ENCODE peak calls at places on chromosomes 13 and 19, in six cellular contexts. R is H9, I is IMR-90, D is H1, B is trophoblast cell, A is mesenchymal stem cell. O is an unnamed sample.

GRCh38 chr13:43878897-43879322 is 630 bp downstream of the CCDC122 start:
- DNase-seq in A (peak), B (peak), I (peak), D (no peak), R (peak), O (no peak)

GRCh38 chr13:109211616-109212015 is 574.8 kb downstream of the IRS2 start:
- DNase-seq in B (peak), I (no peak), D (no peak), A (no peak), R (no peak), O (no peak)

GRCh38 chr13:83219832-83220231 is 662.4 kb downstream of the SLITRK1 start:
- DNase-seq in R (no peak), D (no peak), I (no peak), B (no peak), A (no peak), O (no peak)

GRCh38 chr19:55257461-55258411 is 1.1 kb downstream of the PPP6R1 start:
- DNase-seq in I (peak), R (no peak), A (peak), B (peak), D (no peak), O (no peak)

GRCh38 chr19:51448011-51448744 is 10.1 kb downstream of the SIGLEC8 start:
- DNase-seq in I (no peak), D (no peak), R (no peak), A (no peak), B (no peak), O (no peak)

GRCh38 chr19:51016798-51017683 is 2.5 kb downstream of the KLK10 start:
- DNase-seq in I (peak), D (peak), A (peak), R (peak), B (peak), O (peak)

GRCh38 chr19:40471111-40471510 is 4.3 kb downstream of the SPTBN4 start:
- DNase-seq in I (no peak), D (no peak), R (no peak), B (no peak), A (no peak), O (no peak)

GRCh38 chr19:41904118-41904870 is 21.3 kb downstream of the ARHGEF1 start:
- DNase-seq in D (no peak), R (no peak), B (no peak), I (no peak), A (no peak), O (no peak)

GRCh38 chr13:47126432-47126831 is 229.6 kb upstream of the HTR2A start:
- DNase-seq in A (peak), R (no peak), B (no peak), D (no peak), I (no peak), O (no peak)

GRCh38 chr19:8552810-8553209 is 24.4 kb downstream of the MYO1F start:
- DNase-seq in A (no peak), R (peak), I (peak), B (peak), D (peak), O (no peak)

GRCh38 chr19:10871711-10872550 is 578 bp downstream of the CARM1 start:
- DNase-seq in D (no peak), A (peak), I (no peak), B (peak), R (no peak), O (no peak)
- H2BK120ac ChIP-seq in D (no peak), A (peak), I (no peak), B (peak), R (no peak), O (no peak)

DNA sequence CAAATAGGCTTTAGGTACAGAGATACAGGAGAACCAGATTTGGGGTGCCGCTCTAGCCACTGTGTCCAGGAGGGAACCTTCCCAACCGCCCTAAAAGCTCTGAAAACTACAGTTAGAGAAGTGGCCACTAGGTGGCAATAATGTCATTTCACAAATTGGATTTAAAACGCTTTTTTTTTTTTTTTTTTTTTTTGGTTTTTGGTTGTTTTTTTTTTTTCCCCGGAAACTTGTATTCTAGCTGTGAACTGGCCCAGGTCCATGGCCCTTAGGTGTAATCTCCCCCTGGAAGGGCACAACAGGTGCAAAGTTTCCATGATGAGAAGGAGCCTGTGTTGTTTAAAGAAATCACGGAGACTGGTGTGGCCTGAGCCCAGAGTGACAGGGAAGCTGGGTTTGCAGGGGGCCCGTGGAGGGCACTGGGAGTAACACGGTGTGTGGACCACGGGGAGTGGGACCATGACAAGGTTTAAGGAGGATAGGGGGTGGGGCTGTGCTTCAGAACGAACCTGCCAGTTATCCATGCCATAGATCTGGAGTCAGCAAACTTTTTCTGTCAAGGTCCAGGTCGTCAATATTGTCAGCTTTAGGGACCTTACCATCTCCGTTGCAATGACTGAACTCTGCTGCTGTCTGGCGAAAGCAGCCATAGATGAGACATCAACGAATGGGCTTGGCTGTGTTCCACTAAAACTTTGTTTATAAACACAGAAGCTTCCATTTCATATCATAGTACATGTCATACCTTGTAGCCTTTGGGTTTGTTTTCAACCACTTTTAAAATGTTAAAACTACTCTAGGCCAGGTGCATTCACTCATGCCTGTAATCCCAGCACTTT is 10.1 kb downstream of the OR1I1 start:
- DNase-seq in D (no peak), A (peak), I (peak), B (peak), R (peak), O (peak)
- H2AFZ ChIP-seq in D (peak), A (no peak), I (no peak), B (no peak), R (no peak), O (peak)

GRCh38 chr13:98575009-98575866 is 1.7 kb downstream of the STK24 start:
- DNase-seq in D (no peak), A (peak), I (no peak), R (no peak), B (no peak), O (no peak)

GRCh38 chr13:98577823-98578285 is 947 bp upstream of the STK24 start:
- DNase-seq in B (no peak), D (no peak), R (no peak), I (no peak), A (no peak), O (peak)

GRCh38 chr13:98576963-98577822 is at the start of gene STK24:
- DNase-seq in B (peak), D (no peak), A (peak), R (peak), I (peak), O (peak)

GRCh38 chr13:98575876-98576214 is 1.1 kb downstream of the STK24 start:
- DNase-seq in B (no peak), R (no peak), A (no peak), I (no peak), D (no peak), O (no peak)

DNA sequence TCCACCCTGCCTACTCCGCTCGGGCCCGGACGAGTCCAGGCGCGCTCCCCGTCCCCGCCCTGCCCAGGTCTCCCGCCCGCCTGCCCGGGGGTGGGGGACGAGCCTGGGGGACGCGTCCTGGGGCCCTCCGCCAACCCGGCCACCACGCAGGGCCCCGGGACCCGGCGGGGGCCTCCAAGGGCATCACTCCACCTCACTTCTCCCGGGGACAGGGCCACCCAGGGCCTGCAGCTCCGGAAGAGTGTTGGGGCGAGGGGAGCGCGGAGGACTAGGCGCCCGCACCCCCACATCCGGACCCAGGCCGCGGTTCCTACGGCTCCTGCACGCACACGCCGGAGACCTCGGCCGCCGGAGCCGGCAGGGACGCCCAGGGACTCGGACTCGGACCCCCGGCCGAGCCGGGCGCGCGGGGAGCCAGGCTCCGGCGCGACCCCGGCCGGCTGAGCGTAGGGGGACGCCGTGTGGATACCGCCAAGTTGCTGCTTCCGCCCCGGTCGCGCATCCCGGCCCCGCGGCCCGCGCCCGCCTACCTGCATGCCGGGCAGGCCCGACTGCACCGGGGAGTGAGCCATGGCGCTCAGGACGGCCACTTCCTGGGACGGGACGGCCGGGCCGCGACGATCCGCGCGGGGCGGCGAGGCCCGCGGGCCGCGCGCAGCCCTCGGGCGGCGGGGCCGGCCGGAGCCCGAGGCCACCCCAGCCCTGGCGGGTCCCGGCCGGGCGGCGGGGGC is 527 bp downstream of the STK24 start:
- DNase-seq in A (no peak), I (no peak), B (no peak), R (no peak), D (no peak), O (peak)
- H2BK120ac ChIP-seq in A (peak), I (peak), B (peak), R (no peak), D (no peak), O (peak)

DNA sequence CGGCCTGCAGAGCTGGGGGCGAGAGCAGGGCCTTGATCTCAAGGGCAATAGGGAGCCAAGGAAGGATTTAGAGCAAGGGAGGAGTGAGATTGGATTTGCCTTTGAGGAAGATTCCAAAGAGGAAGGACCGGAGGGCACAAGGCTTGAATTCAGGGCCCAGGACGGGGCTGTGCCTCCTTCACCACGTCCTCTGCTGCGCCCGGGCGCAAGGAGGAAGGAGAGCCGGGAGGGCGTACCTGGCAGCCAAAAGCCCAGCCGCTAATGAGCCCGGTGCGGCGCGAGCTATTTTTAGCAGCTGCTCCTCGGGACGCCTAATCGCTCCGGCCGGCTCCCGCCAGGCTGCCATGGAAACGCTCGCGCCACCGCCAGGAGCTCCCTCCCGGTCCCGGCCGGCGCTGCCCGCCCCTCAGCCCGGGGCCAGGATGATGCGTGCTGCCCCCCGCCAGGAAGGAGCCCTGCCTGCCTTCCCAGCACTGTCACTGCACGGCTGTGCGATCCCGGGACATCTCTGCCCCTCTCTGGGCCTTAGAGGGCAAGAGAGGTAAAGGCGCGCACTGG is 31.3 kb downstream of the TINCR start:
- DNase-seq in I (peak), R (peak), A (peak), B (peak), D (peak), O (peak)
- H2AFZ ChIP-seq in I (peak), R (no peak), A (no peak), B (no peak), D (no peak), O (peak)

DNA sequence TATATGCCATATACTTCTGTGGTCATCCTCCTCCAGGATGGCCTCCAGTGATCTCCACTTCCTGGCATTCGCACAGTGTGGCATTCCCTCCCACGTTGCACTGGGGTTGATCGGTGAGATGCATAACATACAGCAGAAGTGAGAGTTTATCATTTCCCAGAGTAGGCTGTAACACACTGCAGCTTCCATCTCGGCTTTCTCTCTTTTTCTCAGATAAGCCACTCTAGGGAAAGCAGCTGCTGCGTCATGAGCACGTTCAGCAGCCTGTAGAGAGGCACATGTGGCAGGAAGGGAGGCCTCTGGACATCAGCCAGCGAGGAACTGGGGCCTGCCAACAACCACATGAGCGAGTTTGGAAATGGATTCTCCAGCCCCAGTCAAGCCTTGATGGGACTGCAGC is 807.1 kb downstream of the DIAPH3 start:
- DNase-seq in I (peak), A (peak), R (no peak), D (no peak), B (no peak), O (no peak)
- H2BK120ac ChIP-seq in I (no peak), A (no peak), R (no peak), D (no peak), B (no peak), O (no peak)

DNA sequence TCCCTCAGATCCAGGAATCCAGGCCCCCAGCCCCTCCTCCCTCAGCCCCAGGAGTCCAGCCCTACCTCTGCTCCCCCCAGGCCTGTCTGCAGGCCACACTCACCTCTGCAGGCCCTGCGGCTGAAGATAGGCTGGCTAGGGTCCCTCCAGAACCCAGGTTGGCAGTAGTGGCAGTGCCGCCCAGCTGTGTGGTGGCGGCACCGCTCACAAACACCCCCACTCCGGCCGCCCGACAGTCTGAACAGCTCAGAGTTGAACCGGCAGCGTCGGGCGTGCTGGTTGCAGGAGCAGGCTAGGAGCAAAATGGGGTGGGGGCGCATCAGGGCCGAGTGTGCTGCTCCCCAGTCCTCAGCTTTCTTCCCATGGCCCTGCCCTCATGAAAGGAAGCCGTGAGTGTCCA is 8.3 kb downstream of the NTN5 start:
- DNase-seq in A (no peak), D (no peak), I (no peak), B (no peak), R (no peak), O (no peak)
- H2AFZ ChIP-seq in A (no peak), D (no peak), I (no peak), B (no peak), R (no peak), O (no peak)

GRCh38 chr19:58097783-58098681 is at the start of gene ZSCAN18:
- DNase-seq in A (peak), D (peak), I (peak), B (peak), R (peak), O (peak)
- H2BK120ac ChIP-seq in A (peak), D (no peak), I (no peak), B (peak), R (peak), O (peak)